ENCODE peak calls at places on chromosomes 12 and 14, in ten cellular contexts. E is neural progenitor cell, P is left lung, G is transverse colon, M is stomach, O is psoas muscle, X is A549, V is suprapubic skin, A is HCT116, C is endothelial cell of umbilical vein. U is an unnamed sample.

GRCh38 chr14:106848330-106849121 is 1322.1 kb downstream of the TMEM121 start:
- DNase-seq in E (no peak), P (no peak), G (peak; percentile 53), M (no peak), O (no peak), X (peak; percentile 69), V (no peak), A (no peak), C (no peak), U (no peak)

GRCh38 chr12:110135012-110135411 is 10.9 kb downstream of the IFT81 start:
- DNase-seq in E (no peak), P (no peak), G (no peak), M (no peak), O (no peak), X (peak; percentile 73), V (no peak), A (no peak), C (no peak), U (no peak)

GRCh38 chr12:108691995-108692808 is 39.1 kb downstream of the CORO1C start:
- DNase-seq in E (peak; percentile 26), P (no peak), G (peak; percentile 27), M (no peak), O (peak; percentile 55), X (peak; percentile 40), V (no peak), A (no peak), C (peak; percentile 59), U (peak; percentile 76)

GRCh38 chr12:9940370-9940769 is 8.2 kb upstream of the CLEC2A start:
- DNase-seq in E (peak; percentile 14), P (no peak), G (no peak), M (no peak), O (no peak), X (peak; percentile 8), V (no peak), A (no peak), C (peak; percentile 37), U (peak; percentile 54)

GRCh38 chr14:68208726-68209125 is 389.1 kb downstream of the RAD51B start:
- DNase-seq in E (no peak), P (no peak), G (no peak), M (no peak), O (no peak), X (no peak), V (no peak), A (no peak), C (no peak), U (no peak)

GRCh38 chr14:50083467-50084337 is 32.7 kb downstream of the VCPKMT start:
- DNase-seq in E (no peak), P (no peak), G (no peak), M (no peak), O (no peak), X (no peak), V (no peak), A (no peak), C (no peak), U (no peak)

GRCh38 chr12:42643881-42644579 is 54.5 kb upstream of the PRICKLE1 start:
- DNase-seq in E (no peak), P (no peak), G (no peak), M (no peak), O (no peak), X (no peak), V (no peak), A (no peak), C (no peak), U (no peak)

GRCh38 chr14:90568405-90568804 is 171.6 kb downstream of the CALM1 start:
- DNase-seq in E (no peak), P (no peak), G (no peak), M (no peak), O (peak; percentile 17), X (no peak), V (no peak), A (no peak), C (no peak), U (no peak)

GRCh38 chr12:8045952-8046944 is 13.7 kb downstream of the FOXJ2 start:
- DNase-seq in E (peak; percentile 80), P (peak; percentile 88), G (peak; percentile 79), M (peak; percentile 83), O (peak; percentile 85), X (peak; percentile 84), V (no peak), A (no peak), C (peak; percentile 81), U (peak; percentile 74)

GRCh38 chr14:21385170-21385904 is 1.5 kb upstream of the SUPT16H start:
- DNase-seq in E (peak; percentile 8), P (no peak), G (no peak), M (no peak), O (no peak), X (no peak), V (no peak), A (no peak), C (no peak), U (no peak)

GRCh38 chr14:24071144-24071697 is at the start of gene CPNE6:
- DNase-seq in E (no peak), P (peak; percentile 51), G (no peak), M (no peak), O (no peak), X (no peak), V (no peak), A (no peak), C (no peak), U (peak; percentile 37)

GRCh38 chr12:93677195-93678064 is at the start of gene CRADD:
- DNase-seq in E (peak; percentile 96), P (peak; percentile 89), G (peak; percentile 82), M (peak; percentile 76), O (peak; percentile 83), X (peak; percentile 99), V (peak; percentile 89), A (peak; percentile 97), C (peak; percentile 97), U (peak; percentile 97)

GRCh38 chr12:70785896-70786295 is 134.6 kb downstream of the PTPRR start:
- DNase-seq in E (no peak), P (no peak), G (no peak), M (no peak), O (no peak), X (no peak), V (no peak), A (no peak), C (no peak), U (no peak)

GRCh38 chr12:79661629-79662028 is 29.1 kb downstream of the PAWR start:
- DNase-seq in E (no peak), P (no peak), G (no peak), M (no peak), O (no peak), X (no peak), V (no peak), A (no peak), C (no peak), U (no peak)

GRCh38 chr14:26319139-26319864 is 278.5 kb downstream of the NOVA1 start:
- DNase-seq in E (no peak), P (no peak), G (no peak), M (no peak), O (no peak), X (no peak), V (no peak), A (no peak), C (no peak), U (no peak)

GRCh38 chr14:92603309-92604257 is 90.0 kb downstream of the RIN3 start:
- DNase-seq in E (peak; percentile 52), P (no peak), G (peak; percentile 43), M (no peak), O (no peak), X (peak; percentile 46), V (no peak), A (no peak), C (no peak), U (no peak)

GRCh38 chr12:113577464-113578121 is 105.9 kb upstream of the LHX5 start:
- DNase-seq in E (no peak), P (no peak), G (no peak), M (no peak), O (no peak), X (no peak), V (no peak), A (no peak), C (no peak), U (no peak)
- H3K27ac ChIP-seq in E (no peak overlapping the region), P (no peak overlapping the region), G (no peak overlapping the region), M (no peak overlapping the region), O (no peak overlapping the region), X (no peak overlapping the region), V (no peak overlapping the region), A (no peak overlapping the region), C (no peak overlapping the region), U (no peak overlapping the region)

DNA sequence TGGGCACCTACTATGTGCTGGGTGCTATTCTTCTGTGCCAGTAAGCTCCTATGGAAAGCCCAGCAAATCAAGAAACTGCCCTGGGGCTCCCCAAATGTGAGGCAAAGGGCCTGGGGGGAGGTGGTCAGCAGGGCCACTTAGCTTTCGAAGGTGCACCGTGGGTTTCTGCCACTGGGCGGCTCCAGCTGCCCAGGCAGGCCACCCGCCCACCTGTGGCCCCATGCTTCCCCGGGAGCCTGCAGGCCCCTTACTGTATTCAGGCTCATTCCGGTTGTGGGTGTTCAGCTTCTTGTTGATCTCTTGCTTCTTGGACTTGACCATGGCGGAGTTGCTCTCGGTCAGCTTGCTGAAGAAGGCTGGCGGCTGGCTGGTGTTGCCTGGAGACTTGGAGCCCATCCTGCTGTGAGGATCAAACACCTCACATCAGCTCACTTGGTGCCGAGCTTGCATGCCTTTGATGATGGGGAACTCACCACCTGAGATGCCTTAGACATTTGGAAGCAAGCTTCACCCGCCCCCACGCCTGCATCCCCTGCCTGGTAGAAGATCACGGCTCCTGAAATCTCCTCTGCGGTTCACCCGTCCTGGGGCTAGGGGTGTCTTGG is 37.3 kb downstream of the RFLNA start:
- DNase-seq in E (no peak), P (no peak), G (no peak), M (no peak), O (no peak), X (peak; percentile 56), V (no peak), A (no peak), C (no peak), U (no peak)
- TF ChIP-seq CTCF in E (peak; percentile 49), P (no peak), G (no peak), M (no peak), O (peak; percentile 12), X (peak; percentile 34), V (no peak), A (no peak), C (peak; percentile 18), U (no peak)

GRCh38 chr14:32011225-32011624 is 65.9 kb upstream of the ARHGAP5 start:
- DNase-seq in E (no peak), P (no peak), G (no peak), M (no peak), O (no peak), X (no peak), V (no peak), A (no peak), C (no peak), U (no peak)
- H3K27ac ChIP-seq in E (no peak overlapping the region), P (no peak overlapping the region), G (no peak overlapping the region), M (no peak overlapping the region), O (no peak overlapping the region), X (peak overlapping the region; percentile 92), V (no peak overlapping the region), A (no peak overlapping the region), C (no peak overlapping the region), U (no peak overlapping the region)

DNA sequence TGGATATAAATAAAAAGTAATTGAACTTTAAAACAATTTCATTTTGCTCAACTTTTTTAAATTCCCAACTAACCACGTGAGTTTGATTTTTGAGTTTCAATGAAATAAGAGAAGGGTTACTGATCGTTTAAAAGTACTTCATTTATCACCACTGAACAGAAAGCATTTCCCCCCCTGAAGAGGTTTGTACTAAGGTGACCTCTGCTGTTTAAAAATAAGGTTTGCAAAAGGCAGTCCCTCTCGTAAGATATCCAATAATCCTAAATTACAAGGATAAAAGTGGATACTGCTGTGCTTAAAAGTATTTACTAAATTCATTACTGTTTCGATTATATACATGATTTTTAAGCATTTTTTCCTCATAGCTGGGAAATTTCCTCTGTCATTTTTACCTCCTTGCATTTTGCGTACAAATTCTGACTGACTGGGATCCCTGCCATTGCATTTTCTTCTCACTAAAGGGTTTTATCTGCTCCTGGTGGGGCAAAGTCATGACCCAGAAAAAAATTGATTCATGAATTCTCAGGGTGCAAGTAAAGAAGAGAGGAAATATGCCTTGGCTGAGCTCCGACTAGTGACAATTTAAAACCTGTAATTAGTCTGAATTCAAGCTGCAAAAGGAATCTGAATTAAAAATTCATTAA is 463.8 kb downstream of the PRKD1 start:
- DNase-seq in E (peak; percentile 24), P (no peak), G (no peak), M (no peak), O (no peak), X (no peak), V (no peak), A (no peak), C (no peak), U (no peak)
- TF ChIP-seq CTCF in E (peak; percentile 20), P (no peak), G (no peak), M (no peak), O (no peak), X (no peak), V (no peak), A (no peak), C (no peak), U (no peak)